ENCODE peak calls at places on chromosomes 6 and 20, in seven cellular contexts. D is IMR-90, M is neuronal stem cell, S is mesendoderm, V is H9, X is H1, W is trophoblast cell. O is an unnamed sample.

GRCh38 chr6:89059227-89059626 is 21.3 kb upstream of the PNRC1 start:
- DNase-seq in V (no peak), D (no peak), M (no peak), X (no peak), S (no peak), W (no peak), O (no peak)

GRCh38 chr6:99348220-99348822 is 1.2 kb downstream of the FAXC start:
- DNase-seq in S (peak; percentile 16), V (no peak), W (no peak), M (no peak), D (no peak), X (no peak), O (no peak)

GRCh38 chr20:14883324-14883723 is 545.9 kb upstream of the FLRT3 start:
- DNase-seq in X (no peak), M (no peak), V (no peak), D (no peak), W (no peak), S (no peak), O (no peak)

GRCh38 chr20:63243604-63244247 is 8.0 kb downstream of the BIRC7 start:
- DNase-seq in X (no peak), W (no peak), S (no peak), V (no peak), M (no peak), D (no peak), O (no peak)

GRCh38 chr20:2740702-2741101 is 48.1 kb downstream of the EBF4 start:
- DNase-seq in M (no peak), D (no peak), W (no peak), S (no peak), X (no peak), V (peak; percentile 24), O (no peak)

GRCh38 chr6:133101790-133102189 is 139.4 kb upstream of the EYA4 start:
- DNase-seq in X (no peak), D (peak; percentile 51), S (no peak), W (no peak), V (no peak), M (no peak), O (peak; percentile 11)

GRCh38 chr6:126351960-126352359 is 12.0 kb downstream of the CENPW start:
- DNase-seq in X (no peak), D (no peak), M (no peak), W (no peak), S (no peak), V (no peak), O (no peak)

GRCh38 chr6:132084811-132085509 is 133.8 kb upstream of the CCN2 start:
- DNase-seq in X (no peak), W (peak; percentile 39), V (no peak), D (peak; percentile 99), M (no peak), S (peak; percentile 81), O (peak; percentile 93)

GRCh38 chr20:20711413-20711812 is 1.0 kb downstream of the RALGAPA2 start:
- DNase-seq in S (peak; percentile 45), D (no peak), W (no peak), M (no peak), V (no peak), X (no peak), O (no peak)

GRCh38 chr20:34022843-34023234 is 29.1 kb downstream of the RALY start:
- DNase-seq in S (no peak), D (no peak), W (no peak), M (no peak), V (no peak), X (no peak), O (no peak)

GRCh38 chr6:136158971-136159370 is 91.1 kb downstream of the MTFR2 start:
- DNase-seq in X (no peak), D (no peak), V (no peak), S (no peak), W (no peak), M (no peak), O (no peak)

GRCh38 chr6:22551280-22551679 is 18.1 kb upstream of the HDGFL1 start:
- DNase-seq in W (no peak), D (peak; percentile 59), X (no peak), M (no peak), V (no peak), S (no peak), O (no peak)

GRCh38 chr20:5735845-5736530 is 14.2 kb upstream of the SHLD1 start:
- DNase-seq in V (no peak), X (no peak), W (no peak), M (no peak), S (no peak), D (peak; percentile 49), O (peak; percentile 45)

GRCh38 chr6:2853766-2854393 is 12.2 kb upstream of the SERPINB1 start:
- DNase-seq in W (peak; percentile 68), V (peak; percentile 77), M (no peak), D (peak; percentile 89), X (no peak), S (peak; percentile 96), O (peak; percentile 84)

GRCh38 chr20:58004146-58004545 is 224.3 kb downstream of the ANKRD60 start:
- DNase-seq in S (no peak), X (no peak), D (no peak), V (no peak), M (no peak), W (no peak), O (no peak)

GRCh38 chr6:53440331-53440730 is 91.6 kb upstream of the ELOVL5 start:
- DNase-seq in D (no peak), V (no peak), W (no peak), X (no peak), S (peak; percentile 7), M (no peak), O (no peak)

GRCh38 chr20:2234788-2235187 is 61.0 kb upstream of the TGM3 start:
- DNase-seq in V (peak; percentile 68), D (no peak), S (peak; percentile 86), M (no peak), W (no peak), X (peak; percentile 25), O (no peak)

GRCh38 chr6:10681795-10682194 is 12.6 kb downstream of the C6orf52 start:
- DNase-seq in W (no peak), S (peak; percentile 54), X (no peak), V (no peak), M (no peak), D (no peak), O (no peak)

GRCh38 chr6:109373762-109374161 is 8.5 kb downstream of the CD164 start:
- DNase-seq in M (no peak), S (no peak), V (no peak), D (no peak), X (no peak), W (no peak), O (no peak)

GRCh38 chr6:5044866-5045265 is 40.3 kb upstream of the PPP1R3G start:
- DNase-seq in X (no peak), S (no peak), D (no peak), M (no peak), W (no peak), V (no peak), O (no peak)

GRCh38 chr6:152338335-152339125 is 298.6 kb downstream of the SYNE1 start:
- DNase-seq in X (no peak), M (peak; percentile 14), V (peak; percentile 45), D (peak; percentile 21), S (peak; percentile 22), W (peak; percentile 49), O (peak; percentile 57)

GRCh38 chr6:137378100-137378390 is 116.1 kb downstream of the OLIG3 start:
- DNase-seq in W (no peak), X (no peak), M (no peak), D (no peak), V (no peak), S (no peak), O (no peak)

GRCh38 chr6:159117031-159117430 is 52.2 kb upstream of the FNDC1 start:
- DNase-seq in W (peak; percentile 91), X (no peak), D (peak; percentile 28), M (no peak), V (no peak), S (no peak), O (no peak)

GRCh38 chr6:85126448-85127178 is 323.3 kb upstream of the NT5E start:
- DNase-seq in X (peak; percentile 31), V (peak; percentile 89), S (peak; percentile 90), D (peak; percentile 2), M (peak; percentile 57), W (peak; percentile 2), O (peak; percentile 49)

GRCh38 chr20:36030143-36030542 is 61.8 kb downstream of the CNBD2 start:
- DNase-seq in M (no peak), V (no peak), W (no peak), S (no peak), D (peak; percentile 24), X (no peak), O (no peak)

GRCh38 chr6:91185072-91185471 is 598.2 kb upstream of the MAP3K7 start:
- DNase-seq in D (no peak), S (no peak), M (no peak), X (no peak), V (no peak), W (no peak), O (no peak)

GRCh38 chr20:57654998-57655811 is 35.0 kb upstream of the ZBP1 start:
- DNase-seq in W (no peak), S (peak; percentile 46), D (no peak), M (no peak), X (no peak), V (peak; percentile 44), O (no peak)

GRCh38 chr6:41065550-41066026 is 6.6 kb downstream of the OARD1 start:
- DNase-seq in D (no peak), V (no peak), S (no peak), W (no peak), X (no peak), M (no peak), O (no peak)

GRCh38 chr6:36491378-36491965 is 48.7 kb downstream of the KCTD20 start:
- DNase-seq in V (no peak), W (no peak), S (peak; percentile 53), X (no peak), D (peak; percentile 31), M (no peak), O (peak; percentile 12)

GRCh38 chr6:101879782-101880181 is 486.3 kb downstream of the GRIK2 start:
- DNase-seq in W (no peak), V (no peak), M (no peak), X (no peak), S (no peak), D (no peak), O (no peak)
- H3K23ac ChIP-seq in W (no peak overlapping the region), V (no peak overlapping the region), M (no peak overlapping the region), X (no peak overlapping the region), S (no peak overlapping the region), D (no peak overlapping the region), O (no peak overlapping the region)

DNA sequence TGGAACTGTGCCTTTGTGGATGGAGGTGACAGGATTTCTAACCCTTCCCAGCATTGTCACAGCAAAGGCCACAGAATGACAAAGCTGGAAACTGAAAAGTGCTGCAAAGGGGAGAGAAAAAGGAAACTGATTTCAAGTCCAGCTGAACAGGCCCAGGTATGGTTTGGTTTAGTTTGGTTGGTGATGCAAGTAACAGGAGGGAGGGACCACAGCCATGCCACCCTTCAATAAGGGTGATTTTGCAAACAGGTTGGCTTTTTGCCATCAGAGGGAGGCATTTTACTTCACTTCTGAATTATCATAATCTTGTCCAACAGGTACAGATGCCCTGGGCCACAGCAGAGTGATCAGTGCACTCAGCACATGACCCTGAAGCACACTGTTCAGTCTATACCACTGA is 6.6 kb downstream of the FITM2 start:
- DNase-seq in D (no peak), X (no peak), S (no peak), W (no peak), M (no peak), V (no peak), O (no peak)
- H2AK5ac ChIP-seq in D (no peak overlapping the region), X (no peak overlapping the region), S (no peak overlapping the region), W (no peak overlapping the region), M (no peak overlapping the region), V (no peak overlapping the region), O (no peak overlapping the region)

GRCh38 chr6:28351087-28351486 is 1.3 kb downstream of the ZKSCAN3 start:
- DNase-seq in S (no peak), D (no peak), X (no peak), W (no peak), M (no peak), V (no peak), O (no peak)
- H3K23ac ChIP-seq in S (no peak overlapping the region), D (no peak overlapping the region), X (no peak overlapping the region), W (no peak overlapping the region), M (no peak overlapping the region), V (no peak overlapping the region), O (no peak overlapping the region)

GRCh38 chr6:139367810-139368321 is 6.6 kb downstream of the CITED2 start:
- DNase-seq in X (peak; percentile 75), V (peak; percentile 77), S (peak; percentile 98), W (no peak), D (no peak), M (peak; percentile 65), O (peak; percentile 60)
- H2AK5ac ChIP-seq in X (no peak overlapping the region), V (no peak overlapping the region), S (no peak overlapping the region), W (no peak overlapping the region), D (no peak overlapping the region), M (no peak overlapping the region), O (no peak overlapping the region)

O was measured in mesenchymal stem cell.